ENCODE peak calls at places on chromosomes 1 and 21, in five cellular contexts. One of them, this sample, is unnamed.

GRCh38 chr1:23126200-23126599 is 42.5 kb downstream of the LUZP1 start:
- ATAC-seq in psoas muscle: no peak
- ATAC-seq in left lung: no peak
- ATAC-seq in right cardiac atrium: no peak
- ATAC-seq in heart right ventricle: no peak
- ATAC-seq in this sample: no peak

GRCh38 chr1:241330619-241331327 is 26.2 kb downstream of the RGS7 start:
- ATAC-seq in heart right ventricle: no peak
- ATAC-seq in right cardiac atrium: no peak
- ATAC-seq in psoas muscle: no peak
- ATAC-seq in left lung: no peak
- ATAC-seq in this sample: no peak

GRCh38 chr1:33234131-33234530 is 22.2 kb upstream of the ZNF362 start:
- ATAC-seq in heart right ventricle: no peak
- ATAC-seq in psoas muscle: no peak
- ATAC-seq in right cardiac atrium: no peak
- ATAC-seq in left lung: peak; percentile 24
- ATAC-seq in this sample: no peak

GRCh38 chr1:150560576-150560975 is 11.4 kb downstream of the ADAMTSL4 start:
- ATAC-seq in right cardiac atrium: no peak
- ATAC-seq in heart right ventricle: no peak
- ATAC-seq in psoas muscle: no peak
- ATAC-seq in left lung: no peak
- ATAC-seq in this sample: no peak

GRCh38 chr1:65429806-65430205 is 9.3 kb downstream of the LEPR start:
- ATAC-seq in left lung: peak; percentile 45
- ATAC-seq in heart right ventricle: peak; percentile 28
- ATAC-seq in psoas muscle: no peak
- ATAC-seq in right cardiac atrium: peak; percentile 60
- ATAC-seq in this sample: peak; percentile 36

GRCh38 chr1:206655471-206655882 is 20.1 kb downstream of the DYRK3 start:
- ATAC-seq in psoas muscle: no peak
- ATAC-seq in right cardiac atrium: no peak
- ATAC-seq in heart right ventricle: no peak
- ATAC-seq in left lung: no peak
- ATAC-seq in this sample: no peak

GRCh38 chr1:47771766-47772165 is 225.4 kb downstream of the TRABD2B start:
- ATAC-seq in psoas muscle: no peak
- ATAC-seq in heart right ventricle: no peak
- ATAC-seq in right cardiac atrium: peak; percentile 19
- ATAC-seq in left lung: no peak
- ATAC-seq in this sample: peak; percentile 18

GRCh38 chr21:32412998-32413504 is 545 bp downstream of the EVA1C start:
- ATAC-seq in left lung: peak; percentile 42
- ATAC-seq in heart right ventricle: peak; percentile 14
- ATAC-seq in right cardiac atrium: peak; percentile 29
- ATAC-seq in psoas muscle: peak; percentile 2
- ATAC-seq in this sample: peak; percentile 4

GRCh38 chr1:193486671-193487229 is 300.3 kb upstream of the B3GALT2 start:
- ATAC-seq in right cardiac atrium: no peak
- ATAC-seq in left lung: no peak
- ATAC-seq in psoas muscle: no peak
- ATAC-seq in heart right ventricle: no peak
- ATAC-seq in this sample: no peak

GRCh38 chr1:23521588-23521987 is 9.4 kb downstream of the E2F2 start:
- ATAC-seq in right cardiac atrium: no peak
- ATAC-seq in left lung: no peak
- ATAC-seq in psoas muscle: no peak
- ATAC-seq in heart right ventricle: no peak
- ATAC-seq in this sample: no peak

GRCh38 chr21:37398697-37399096 is 32.1 kb downstream of the DYRK1A start:
- ATAC-seq in psoas muscle: no peak
- ATAC-seq in right cardiac atrium: no peak
- ATAC-seq in left lung: no peak
- ATAC-seq in heart right ventricle: no peak
- ATAC-seq in this sample: no peak

GRCh38 chr1:177283380-177283779 is 112.6 kb downstream of the BRINP2 start:
- ATAC-seq in psoas muscle: no peak
- ATAC-seq in right cardiac atrium: no peak
- ATAC-seq in left lung: no peak
- ATAC-seq in heart right ventricle: no peak
- ATAC-seq in this sample: no peak

GRCh38 chr21:28883931-28884330 is 108.7 kb downstream of the LTN1 start:
- ATAC-seq in left lung: no peak
- ATAC-seq in psoas muscle: no peak
- ATAC-seq in heart right ventricle: no peak
- ATAC-seq in right cardiac atrium: no peak
- ATAC-seq in this sample: no peak

GRCh38 chr1:4728319-4729107 is 74.1 kb downstream of the AJAP1 start:
- ATAC-seq in heart right ventricle: no peak
- ATAC-seq in right cardiac atrium: no peak
- ATAC-seq in left lung: no peak
- ATAC-seq in psoas muscle: no peak
- ATAC-seq in this sample: no peak

GRCh38 chr21:44517175-44517899 is 22.7 kb downstream of the KRTAP10-1 start:
- ATAC-seq in heart right ventricle: no peak
- ATAC-seq in left lung: no peak
- ATAC-seq in psoas muscle: no peak
- ATAC-seq in right cardiac atrium: no peak
- ATAC-seq in this sample: no peak

GRCh38 chr1:24805534-24806301 is 60.5 kb downstream of the CLIC4 start:
- ATAC-seq in left lung: peak; percentile 73
- ATAC-seq in psoas muscle: no peak
- ATAC-seq in heart right ventricle: no peak
- ATAC-seq in right cardiac atrium: no peak
- ATAC-seq in this sample: peak; percentile 68

GRCh38 chr1:230067871-230068814 is 1.1 kb downstream of the GALNT2 start:
- ATAC-seq in psoas muscle: peak; percentile 44
- ATAC-seq in heart right ventricle: peak; percentile 29
- ATAC-seq in right cardiac atrium: peak; percentile 56
- ATAC-seq in left lung: peak; percentile 51
- ATAC-seq in this sample: no peak

GRCh38 chr21:39116761-39117425 is 66.4 kb downstream of the PSMG1 start:
- ATAC-seq in right cardiac atrium: no peak
- ATAC-seq in left lung: no peak
- ATAC-seq in heart right ventricle: no peak
- ATAC-seq in psoas muscle: no peak
- ATAC-seq in this sample: no peak

GRCh38 chr1:172269644-172270043 is 150.8 kb upstream of the C1orf105 start:
- ATAC-seq in left lung: peak; percentile 88
- ATAC-seq in right cardiac atrium: no peak
- ATAC-seq in psoas muscle: no peak
- ATAC-seq in heart right ventricle: no peak
- ATAC-seq in this sample: no peak

DNA sequence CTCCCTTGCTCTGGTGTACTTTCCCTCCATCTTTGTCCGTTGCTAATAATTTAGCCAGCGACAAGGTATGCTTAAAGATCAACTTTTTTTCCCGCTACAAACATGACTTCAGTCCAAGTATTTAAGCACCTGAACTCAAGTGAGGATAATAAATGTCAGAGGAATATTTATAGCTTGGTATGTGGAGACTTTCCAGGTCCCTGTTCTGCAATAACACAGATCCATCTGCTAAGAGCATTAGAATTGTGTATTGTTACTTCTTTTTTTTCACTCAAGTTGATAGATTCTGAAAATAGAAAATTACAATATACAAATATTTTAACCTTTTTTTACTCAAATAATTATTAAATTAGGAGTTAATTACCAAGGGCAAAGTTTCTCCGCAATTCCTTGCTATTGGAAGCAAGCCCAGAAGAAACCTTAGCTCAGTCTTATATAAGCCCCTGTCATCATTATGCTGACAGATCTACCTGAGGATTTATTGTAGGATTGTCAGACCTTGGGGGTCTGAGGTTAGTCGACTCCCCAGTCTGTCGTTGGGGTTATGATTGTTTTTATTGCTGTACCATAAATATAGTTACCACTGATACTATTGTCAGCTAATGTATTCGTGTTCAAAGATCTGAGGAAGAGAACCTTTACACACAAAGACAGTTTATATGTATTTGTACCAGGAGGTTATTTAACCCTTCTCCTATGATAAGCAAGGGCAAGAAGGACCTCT is 337.9 kb downstream of the TBX15 start:
- ATAC-seq in heart right ventricle: peak; percentile 33
- ATAC-seq in right cardiac atrium: no peak
- ATAC-seq in left lung: peak; percentile 19
- ATAC-seq in psoas muscle: peak; percentile 40
- ATAC-seq in this sample: no peak
- H3K4me1 ChIP-seq in heart right ventricle: no peaks in the 10 kb centered on the region
- H3K4me1 ChIP-seq in right cardiac atrium: no peaks in the 10 kb centered on the region
- H3K4me1 ChIP-seq in left lung: no peaks in the 10 kb centered on the region
- H3K4me1 ChIP-seq in psoas muscle: peaks cover 19% of the 10 kb centered on the region
- H3K4me1 ChIP-seq in this sample: no peaks in the 10 kb centered on the region

GRCh38 chr1:208184993-208185703 is 59.0 kb downstream of the PLXNA2 start:
- ATAC-seq in psoas muscle: no peak
- ATAC-seq in left lung: peak; percentile 34
- ATAC-seq in heart right ventricle: no peak
- ATAC-seq in right cardiac atrium: no peak
- ATAC-seq in this sample: peak; percentile 49
- H3K4me1 ChIP-seq in psoas muscle: peaks cover 39% of the 10 kb centered on the region
- H3K4me1 ChIP-seq in left lung: peaks cover 33% of the 10 kb centered on the region
- H3K4me1 ChIP-seq in heart right ventricle: peaks cover 67% of the 10 kb centered on the region
- H3K4me1 ChIP-seq in right cardiac atrium: peaks cover 22% of the 10 kb centered on the region
- H3K4me1 ChIP-seq in this sample: peaks cover 80% of the 10 kb centered on the region

DNA sequence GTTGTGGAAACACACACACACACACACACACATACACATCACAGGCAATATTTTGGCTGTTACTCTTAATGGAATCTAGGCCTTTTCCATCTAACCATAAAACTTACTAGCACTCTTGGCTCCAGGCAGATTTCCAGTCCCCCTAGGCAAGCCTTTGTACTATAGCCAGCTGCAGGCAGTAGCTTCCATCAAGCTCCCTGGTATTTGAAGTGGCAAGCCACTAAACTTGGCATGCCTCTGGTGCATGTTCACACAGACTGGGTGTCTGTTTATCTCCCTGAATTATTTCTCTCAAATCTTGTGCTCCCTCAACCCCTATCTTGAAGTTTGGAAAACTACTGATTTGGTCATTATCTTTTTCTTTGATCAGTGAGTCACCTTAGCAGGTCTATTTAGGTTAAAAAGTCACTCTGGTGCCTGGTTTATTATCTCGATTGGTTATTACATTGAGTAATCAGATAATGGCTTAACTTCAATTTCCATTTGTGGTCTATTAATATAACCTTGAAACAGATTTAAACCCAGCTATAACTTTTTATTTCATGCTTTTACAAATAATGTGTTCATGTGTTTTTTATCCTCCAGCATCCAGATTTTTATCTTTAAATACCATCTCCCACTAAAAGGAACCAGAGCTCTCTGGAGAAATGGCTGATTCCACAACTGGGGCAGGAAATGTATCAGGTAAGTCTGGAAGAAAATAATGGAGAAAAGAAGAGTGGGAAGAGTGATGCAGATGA is 2.7 kb upstream of the RBM15 start:
- ATAC-seq in right cardiac atrium: no peak
- ATAC-seq in heart right ventricle: no peak
- ATAC-seq in left lung: no peak
- ATAC-seq in psoas muscle: no peak
- ATAC-seq in this sample: no peak
- H3K4me1 ChIP-seq in right cardiac atrium: peaks cover 9% of the 10 kb centered on the region
- H3K4me1 ChIP-seq in heart right ventricle: peaks cover 23% of the 10 kb centered on the region
- H3K4me1 ChIP-seq in left lung: peaks cover 14% of the 10 kb centered on the region
- H3K4me1 ChIP-seq in psoas muscle: peaks cover 19% of the 10 kb centered on the region
- H3K4me1 ChIP-seq in this sample: peaks cover 15% of the 10 kb centered on the region

GRCh38 chr1:31944205-31945089 is 6.3 kb upstream of the PTP4A2 start:
- ATAC-seq in psoas muscle: peak; percentile 83
- ATAC-seq in heart right ventricle: peak; percentile 87
- ATAC-seq in left lung: peak; percentile 88
- ATAC-seq in right cardiac atrium: peak; percentile 94
- ATAC-seq in this sample: peak; percentile 90
- H3K4me1 ChIP-seq in psoas muscle: peaks cover 21% of the 10 kb centered on the region
- H3K4me1 ChIP-seq in heart right ventricle: peaks cover 23% of the 10 kb centered on the region
- H3K4me1 ChIP-seq in left lung: peaks cover 8% of the 10 kb centered on the region
- H3K4me1 ChIP-seq in right cardiac atrium: no peaks in the 10 kb centered on the region
- H3K4me1 ChIP-seq in this sample: peaks cover 13% of the 10 kb centered on the region

GRCh38 chr1:167617100-167617949 is 12.7 kb upstream of the RCSD1 start:
- ATAC-seq in right cardiac atrium: peak; percentile 87
- ATAC-seq in left lung: peak; percentile 78
- ATAC-seq in heart right ventricle: peak; percentile 74
- ATAC-seq in psoas muscle: peak; percentile 21
- ATAC-seq in this sample: peak; percentile 64
- H3K4me1 ChIP-seq in right cardiac atrium: peaks cover 7% of the 10 kb centered on the region
- H3K4me1 ChIP-seq in left lung: peaks cover 9% of the 10 kb centered on the region
- H3K4me1 ChIP-seq in heart right ventricle: peaks cover 36% of the 10 kb centered on the region
- H3K4me1 ChIP-seq in psoas muscle: no peaks in the 10 kb centered on the region
- H3K4me1 ChIP-seq in this sample: no peaks in the 10 kb centered on the region

DNA sequence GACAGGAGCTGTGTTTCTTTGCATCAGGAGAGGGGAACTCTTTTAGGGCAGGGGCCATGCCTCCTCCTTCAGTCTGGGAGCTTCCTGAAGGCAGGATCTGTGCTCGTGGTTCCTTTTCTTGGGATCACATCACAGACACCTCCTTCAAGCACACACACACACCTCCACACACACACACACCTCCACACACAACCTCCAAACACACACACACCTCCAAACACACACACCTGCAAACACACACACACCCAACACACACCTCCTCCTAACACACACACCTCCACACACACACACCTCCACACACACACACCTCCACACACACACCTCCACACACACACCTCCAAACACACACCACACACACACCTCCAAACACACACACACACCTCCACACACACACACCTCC is 10.5 kb downstream of the LGR6 start:
- ATAC-seq in left lung: no peak
- ATAC-seq in right cardiac atrium: no peak
- ATAC-seq in psoas muscle: no peak
- ATAC-seq in heart right ventricle: no peak
- ATAC-seq in this sample: no peak
- H3K4me1 ChIP-seq in left lung: peaks cover 4% of the 10 kb centered on the region
- H3K4me1 ChIP-seq in right cardiac atrium: no peaks in the 10 kb centered on the region
- H3K4me1 ChIP-seq in psoas muscle: peaks cover 18% of the 10 kb centered on the region
- H3K4me1 ChIP-seq in heart right ventricle: peaks cover 30% of the 10 kb centered on the region
- H3K4me1 ChIP-seq in this sample: no peaks in the 10 kb centered on the region

DNA sequence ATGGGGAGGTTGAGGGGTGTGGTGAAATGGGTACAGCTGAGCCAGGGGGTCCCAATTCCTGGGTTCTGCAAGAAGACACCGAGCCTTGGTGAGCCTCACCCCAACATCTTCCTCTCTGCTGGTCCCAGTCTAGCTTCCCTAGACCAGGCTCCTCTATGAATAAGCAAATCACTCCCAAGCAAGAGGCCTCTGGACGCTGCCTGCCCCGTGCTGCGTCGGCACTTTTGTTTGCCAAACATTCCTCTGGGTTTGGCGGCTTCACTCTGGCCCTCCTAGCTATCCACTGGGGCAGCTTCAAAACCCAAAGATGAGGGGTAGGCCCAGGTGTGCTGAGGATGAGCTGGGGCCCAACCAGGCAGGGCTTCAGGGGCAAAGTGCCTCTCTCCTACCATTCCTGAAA is 137.1 kb upstream of the CD34 start:
- ATAC-seq in left lung: peak; percentile 64
- ATAC-seq in psoas muscle: peak; percentile 73
- ATAC-seq in heart right ventricle: peak; percentile 54
- ATAC-seq in right cardiac atrium: peak; percentile 77
- ATAC-seq in this sample: peak; percentile 69
- H3K4me1 ChIP-seq in left lung: peaks cover 5% of the 10 kb centered on the region
- H3K4me1 ChIP-seq in psoas muscle: peaks cover 23% of the 10 kb centered on the region
- H3K4me1 ChIP-seq in heart right ventricle: peaks cover 30% of the 10 kb centered on the region
- H3K4me1 ChIP-seq in right cardiac atrium: no peaks in the 10 kb centered on the region
- H3K4me1 ChIP-seq in this sample: peaks cover 40% of the 10 kb centered on the region

This sample was measured in gastroesophageal sphincter.